ENCODE peak calls at places on chromosomes 4 and X, in four cellular contexts. S is HepG2, B is K562, N is GM12878. H is an unnamed sample.
A peak's percentile ranks its signal among the peaks of the same experiment; 100 is the strongest.

GRCh38 chr4:53040459-53040815 is 178.3 kb downstream of the RASL11B start:
- DNase-seq in S (no peak), B (no peak), N (no peak), H (no peak)

GRCh38 chr4:125125256-125125655 is 189.5 kb upstream of the FAT4 start:
- DNase-seq in S (no peak), B (no peak), N (no peak), H (no peak)

GRCh38 chrX:69060631-69061408 is 104.4 kb downstream of the PJA1 start:
- DNase-seq in S (peak; percentile 21), B (no peak), N (no peak), H (peak; percentile 37)

GRCh38 chr4:7540216-7540615 is 105.5 kb upstream of the PSAPL1 start:
- DNase-seq in S (no peak), B (no peak), N (no peak), H (no peak)

GRCh38 chr4:109411964-109412363 is 21.7 kb upstream of the SEC24B start:
- DNase-seq in S (no peak), B (no peak), N (no peak), H (no peak)

GRCh38 chr4:27930976-27931375 is 1070.3 kb downstream of the STIM2 start:
- DNase-seq in S (no peak), B (no peak), N (no peak), H (no peak)

GRCh38 chr4:24229976-24230375 is 340.1 kb upstream of the PPARGC1A start:
- DNase-seq in S (no peak), B (no peak), N (no peak), H (no peak)

GRCh38 chr4:164058775-164059174 is 564.3 kb downstream of the TMA16 start:
- DNase-seq in S (no peak), B (no peak), N (no peak), H (no peak)

GRCh38 chr4:80740375-80740774 is 290.1 kb upstream of the BMP3 start:
- DNase-seq in S (no peak), B (no peak), N (no peak), H (no peak)

GRCh38 chrX:11770320-11770719 is 12.3 kb downstream of the MSL3 start:
- DNase-seq in S (peak; percentile 23), B (peak; percentile 70), N (peak; percentile 68), H (peak; percentile 17)

GRCh38 chr4:113012776-113013175 is 36.7 kb upstream of the ANK2 start:
- DNase-seq in S (no peak), B (no peak), N (no peak), H (no peak)

GRCh38 chrX:120514236-120514635 is 45.1 kb upstream of the LAMP2 start:
- DNase-seq in S (peak; percentile 32), B (peak; percentile 41), N (no peak), H (no peak)

GRCh38 chrX:55206152-55206941 is 13.8 kb upstream of the PAGE5 start:
- DNase-seq in S (no peak), B (peak; percentile 32), N (no peak), H (no peak)

GRCh38 chr4:587671-588350 is 11.7 kb upstream of the TMEM271 start:
- DNase-seq in S (no peak), B (no peak), N (no peak), H (no peak)

GRCh38 chr4:129822708-129823504 is 727.0 kb downstream of the C4orf33 start:
- DNase-seq in S (no peak), B (no peak), N (no peak), H (no peak)

GRCh38 chrX:40474205-40474626 is 106.6 kb upstream of the ATP6AP2 start:
- DNase-seq in S (peak; percentile 20), B (no peak), N (no peak), H (peak; percentile 68)

GRCh38 chr4:101125045-101125713 is 222.1 kb downstream of the PPP3CA start:
- DNase-seq in S (no peak), B (no peak), N (no peak), H (no peak)

GRCh38 chr4:149121015-149121404 is 678.8 kb upstream of the NR3C2 start:
- DNase-seq in S (no peak), B (no peak), N (no peak), H (no peak)

GRCh38 chr4:81199831-81200230 is 15.2 kb downstream of the PRKG2 start:
- DNase-seq in S (no peak), B (no peak), N (no peak), H (no peak)

DNA sequence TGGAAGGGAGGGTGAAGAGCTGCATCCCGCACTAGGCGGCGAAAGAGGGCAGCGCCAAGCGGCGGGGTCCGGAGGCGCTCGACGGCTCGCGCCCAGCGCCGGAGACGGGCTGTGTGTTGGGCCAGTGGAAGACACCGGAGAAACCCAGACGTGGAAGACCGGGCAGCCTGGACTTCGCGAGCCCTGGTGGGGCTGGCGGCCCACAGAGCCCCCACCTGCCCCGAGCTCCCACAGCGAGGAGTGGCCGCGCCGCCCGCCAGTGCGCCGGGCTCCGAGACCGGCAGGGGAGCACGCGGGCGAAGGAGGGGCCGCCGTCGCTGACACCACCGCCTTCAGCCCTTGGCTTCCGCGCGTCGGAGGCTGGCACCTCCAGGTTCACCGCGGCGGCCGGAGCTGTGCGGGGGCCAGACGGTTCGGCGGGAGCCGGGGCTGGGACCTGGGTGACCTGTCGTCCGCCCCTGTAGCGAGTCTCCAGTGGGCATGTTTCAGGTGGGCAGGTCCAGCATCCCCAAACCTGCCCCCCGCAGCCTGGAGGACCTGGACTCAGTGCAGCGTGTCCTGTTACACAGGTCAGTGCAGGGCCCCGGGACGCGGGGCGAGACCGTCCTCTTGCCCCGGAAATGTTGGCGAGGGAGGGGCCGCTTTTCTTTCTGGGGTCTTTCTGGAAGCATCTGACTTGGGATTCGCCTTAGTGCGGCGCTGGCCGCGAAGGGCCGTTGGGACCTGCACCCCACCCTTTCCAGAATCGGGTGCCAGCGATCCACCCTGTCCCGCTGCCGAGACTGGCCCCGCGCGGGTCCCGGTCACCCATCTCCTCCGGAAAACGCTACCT is 9.6 kb upstream of the INTU start:
- DNase-seq in S (peak; percentile 5), B (no peak), N (no peak), H (peak; percentile 57)
- TF ChIP-seq CREM in S (no peak), B (no peak), N (no peak), H (no peak)

GRCh38 chr4:176439611-176440010 is 119.8 kb downstream of the SPCS3 start:
- DNase-seq in S (no peak), B (no peak), N (no peak), H (no peak)

GRCh38 chr4:176444741-176445140 is 125.0 kb downstream of the SPCS3 start:
- DNase-seq in S (no peak), B (no peak), N (no peak), H (no peak)

GRCh38 chr4:176443646-176444409 is 124.1 kb downstream of the SPCS3 start:
- DNase-seq in S (no peak), B (no peak), N (no peak), H (no peak)

GRCh38 chr4:176441594-176441993 is 121.8 kb downstream of the SPCS3 start:
- DNase-seq in S (no peak), B (no peak), N (no peak), H (no peak)

DNA sequence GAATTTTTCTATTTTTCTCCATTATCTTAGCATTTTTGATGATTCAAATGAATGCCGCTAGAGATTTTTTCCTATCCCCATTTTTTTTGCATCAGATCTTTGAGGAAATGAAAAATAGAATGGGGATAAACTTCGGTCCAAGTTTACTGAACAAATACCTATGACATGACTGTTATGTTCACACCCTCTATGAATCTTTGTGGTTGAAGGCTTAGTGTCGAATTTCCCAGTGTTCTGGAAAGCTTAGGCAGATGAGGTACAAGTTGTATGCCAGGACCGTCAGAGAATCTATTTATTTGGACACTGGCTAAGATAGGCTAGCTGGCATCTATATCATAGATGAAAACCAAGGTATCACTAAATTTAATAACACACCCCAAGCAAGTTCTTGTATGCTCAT is 123.4 kb downstream of the SPCS3 start:
- DNase-seq in S (no peak), B (no peak), N (no peak), H (no peak)
- TF ChIP-seq CREM in S (no peak), B (no peak), N (no peak), H (no peak)

DNA sequence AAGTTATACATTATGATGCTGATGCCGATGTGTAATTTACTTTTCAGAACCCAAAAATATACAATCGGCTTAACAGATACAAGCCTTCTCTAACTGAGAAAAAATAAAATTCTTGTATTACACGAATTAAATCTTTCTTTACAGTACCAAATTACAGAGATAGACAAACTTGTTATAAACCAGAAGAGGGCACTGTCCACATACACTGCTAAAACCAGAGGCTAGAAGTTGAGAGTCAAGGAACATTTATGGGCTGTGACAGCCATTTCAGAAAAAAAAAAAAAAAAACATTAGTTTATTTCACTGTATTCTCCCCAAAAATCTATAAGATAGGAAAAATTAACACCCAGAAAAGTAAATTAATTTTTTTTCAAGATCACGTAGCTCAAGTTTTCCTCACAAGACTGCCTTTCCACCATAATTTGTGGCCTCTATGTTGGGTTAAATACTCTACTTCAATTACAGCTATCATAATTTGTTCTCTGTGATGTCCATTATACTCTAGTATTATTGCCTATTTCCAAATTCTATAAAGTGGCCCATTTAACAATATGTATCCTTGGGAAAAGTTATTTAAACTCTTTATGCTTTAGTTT is 12.0 kb downstream of the EREG start:
- DNase-seq in S (peak; percentile 45), B (peak; percentile 72), N (no peak), H (no peak)
- TF ChIP-seq CREM in S (no peak), B (no peak), N (no peak), H (no peak)

DNA sequence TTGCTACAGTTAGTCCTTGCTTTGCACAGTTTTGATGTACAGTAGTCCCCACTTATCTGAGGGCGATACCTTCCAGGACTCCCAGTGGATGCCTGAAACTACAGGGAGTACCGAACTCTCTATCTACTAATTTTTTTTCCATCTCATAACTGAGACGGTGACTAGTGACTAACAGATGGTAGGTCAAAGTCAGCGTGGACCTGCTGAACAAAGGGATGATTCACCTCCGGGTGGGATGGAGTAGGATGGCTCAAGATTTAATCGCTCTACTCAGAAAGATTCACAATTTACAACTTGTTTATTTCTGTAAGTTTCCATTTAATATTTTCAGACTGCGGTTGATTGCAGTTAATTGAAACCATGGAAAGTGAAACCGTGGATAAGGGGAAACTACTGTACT is 655.8 kb downstream of the ZNF674 start:
- DNase-seq in S (peak; percentile 1), B (no peak), N (no peak), H (no peak)
- TF ChIP-seq CREM in S (no peak), B (no peak), N (no peak), H (no peak)